ENCODE peak calls at places on chromosomes 13 and 19, in four cellular contexts. E is breast epithelium, B is AG04449, N is brain microvascular endothelial cell. A is an unnamed sample.

GRCh38 chr13:51626749-51627148 is 42.5 kb downstream of the WDFY2 start:
- DNase-seq in B (no peak), E (no peak), N (no peak), A (no peak)

GRCh38 chr19:47446534-47447469 is 24.9 kb downstream of the SLC8A2 start:
- DNase-seq in B (no peak), E (no peak), N (no peak), A (no peak)

GRCh38 chr13:101749584-101749983 is 297.1 kb downstream of the ITGBL1 start:
- DNase-seq in B (no peak), N (no peak), E (no peak), A (no peak)

GRCh38 chr13:95480131-95480545 is 72.4 kb upstream of the CLDN10 start:
- DNase-seq in E (no peak), B (no peak), N (no peak), A (no peak)

GRCh38 chr13:104975272-104975671 is 1560.2 kb downstream of the EFNB2 start:
- DNase-seq in N (no peak), B (no peak), E (no peak), A (no peak)

GRCh38 chr19:49324801-49325491 is at the start of gene SLC6A16:
- DNase-seq in E (no peak), N (no peak), B (no peak), A (no peak)

GRCh38 chr13:31048521-31048920 is 113.2 kb downstream of the HSPH1 start:
- DNase-seq in E (no peak), N (no peak), B (no peak), A (no peak)

GRCh38 chr19:22144394-22144793 is 52.4 kb downstream of the ZNF676 start:
- DNase-seq in N (no peak), E (no peak), B (no peak), A (no peak)

GRCh38 chr13:94993608-94994007 is 281.3 kb upstream of the SOX21 start:
- DNase-seq in N (no peak), E (no peak), B (no peak), A (no peak)

GRCh38 chr19:31154021-31154420 is 195.2 kb downstream of the TSHZ3 start:
- DNase-seq in E (no peak), B (no peak), N (peak; percentile 41), A (no peak)

GRCh38 chr13:44004881-44005280 is 125.2 kb downstream of the LACC1 start:
- DNase-seq in N (peak; percentile 77), B (peak; percentile 28), E (no peak), A (peak; percentile 24)

GRCh38 chr13:34025746-34026145 is 207.8 kb downstream of the RFC3 start:
- DNase-seq in B (no peak), E (no peak), N (peak; percentile 86), A (peak; percentile 20)

GRCh38 chr19:30711296-30711695 is 339.1 kb downstream of the ZNF536 start:
- DNase-seq in E (no peak), B (no peak), N (no peak), A (no peak)

GRCh38 chr19:47491358-47492136 is 7.5 kb upstream of the KPTN start:
- DNase-seq in B (no peak), N (no peak), E (no peak), A (no peak)

GRCh38 chr19:15251010-15251748 is 18.9 kb upstream of the EPHX3 start:
- DNase-seq in E (no peak), N (peak; percentile 86), B (peak; percentile 85), A (no peak)

GRCh38 chr19:12801466-12802266 is at the start of the genes PRDX2 and THSD8:
- DNase-seq in B (no peak), E (peak; percentile 76), N (no peak), A (no peak)

GRCh38 chr13:95800455-95800854 is 123.5 kb downstream of the DNAJC3 start:
- DNase-seq in B (no peak), N (no peak), E (no peak), A (no peak)

GRCh38 chr19:30428856-30429255 is 56.7 kb downstream of the ZNF536 start:
- DNase-seq in E (no peak), B (no peak), N (no peak), A (no peak)

DNA sequence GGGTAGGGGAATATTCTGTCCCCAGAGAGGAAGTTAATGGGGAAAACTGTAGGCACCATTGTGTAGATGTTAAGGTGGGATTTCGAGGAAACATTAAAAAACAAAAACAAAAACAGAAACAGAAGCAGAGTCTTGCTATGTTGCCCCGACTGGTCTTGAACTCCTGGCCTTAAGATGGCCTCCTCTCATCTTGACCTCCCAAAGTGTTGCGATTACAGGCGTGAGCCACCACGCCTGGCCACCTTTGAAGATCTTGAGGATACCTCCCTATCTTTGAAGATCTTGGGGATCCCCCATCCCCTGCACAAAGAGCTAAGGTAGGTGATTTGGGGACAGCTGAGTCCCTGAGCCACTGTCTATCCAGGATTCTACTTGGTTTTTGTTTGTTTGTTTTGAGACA is 553 bp upstream of the ICAM3 start:
- DNase-seq in B (no peak), E (no peak), N (no peak), A (no peak)
- H3K4me3 ChIP-seq in B (no peak overlapping the region), E (no peak overlapping the region), N (no peak overlapping the region), A (no peak overlapping the region)

GRCh38 chr19:33556261-33556660 is 34.7 kb upstream of the PEPD start:
- DNase-seq in B (no peak), E (peak; percentile 45), N (no peak), A (no peak)
- H3K4me3 ChIP-seq in B (no peak overlapping the region), E (no peak overlapping the region), N (no peak overlapping the region), A (no peak overlapping the region)

GRCh38 chr13:92734068-92734467 is 492.5 kb upstream of the GPC6 start:
- DNase-seq in E (no peak), N (no peak), B (no peak), A (no peak)
- H3K4me3 ChIP-seq in E (no peak overlapping the region), N (no peak overlapping the region), B (no peak overlapping the region), A (no peak overlapping the region)

GRCh38 chr19:16457195-16457953 is 14.4 kb downstream of the EPS15L1 start:
- DNase-seq in N (no peak), E (no peak), B (no peak), A (no peak)
- H3K4me3 ChIP-seq in N (peak overlapping the region; percentile 12), E (no peak overlapping the region), B (peak overlapping the region; percentile 9), A (no peak overlapping the region)

GRCh38 chr19:6278051-6278450 is 1.7 kb downstream of the MLLT1 start:
- DNase-seq in B (no peak), E (no peak), N (no peak), A (no peak)
- H3K4me3 ChIP-seq in B (peak overlapping the region; percentile 78), E (no peak overlapping the region), N (peak overlapping the region; percentile 77), A (peak overlapping the region; percentile 96)

GRCh38 chr13:90882551-90882950 is 464.9 kb upstream of the MIR17HG start:
- DNase-seq in E (no peak), N (no peak), B (no peak), A (no peak)
- H3K4me3 ChIP-seq in E (no peak overlapping the region), N (no peak overlapping the region), B (no peak overlapping the region), A (no peak overlapping the region)

GRCh38 chr19:55487884-55488687 is at the start of gene SSC5D:
- DNase-seq in E (no peak), B (no peak), N (no peak), A (no peak)
- H3K4me3 ChIP-seq in E (peak within 1 kb of the TSS; percentile 3), B (peak within 1 kb of the TSS; percentile 59), N (peak within 1 kb of the TSS; percentile 32), A (peak within 1 kb of the TSS; percentile 48)

GRCh38 chr19:4987692-4988370 is 18.9 kb downstream of the KDM4B start:
- DNase-seq in E (no peak), N (no peak), B (no peak), A (no peak)

GRCh38 chr19:4986471-4986888 is 17.6 kb downstream of the KDM4B start:
- DNase-seq in B (no peak), E (no peak), N (no peak), A (no peak)

GRCh38 chr19:4986056-4986455 is 17.1 kb downstream of the KDM4B start:
- DNase-seq in N (no peak), B (no peak), E (no peak), A (no peak)

GRCh38 chr19:4988770-4989251 is 19.9 kb downstream of the KDM4B start:
- DNase-seq in N (peak; percentile 66), E (no peak), B (no peak), A (no peak)

GRCh38 chr19:4987286-4987685 is 18.4 kb downstream of the KDM4B start:
- DNase-seq in N (no peak), B (no peak), E (no peak), A (no peak)
- H3K4me3 ChIP-seq in N (no peak overlapping the region), B (no peak overlapping the region), E (no peak overlapping the region), A (no peak overlapping the region)

GRCh38 chr13:99703908-99704307 is 202.6 kb downstream of the TM9SF2 start:
- DNase-seq in N (no peak), E (no peak), B (no peak), A (no peak)
- H3K4me3 ChIP-seq in N (no peak overlapping the region), E (no peak overlapping the region), B (no peak overlapping the region), A (no peak overlapping the region)